ENCODE peak calls at places on chromosomes 2 and 18, in eight cellular contexts. I is NB4, T is GM12865, O is fibroblast of mammary gland, P is fibroblast of lung, L is WERI-Rb-1, V is HepG2, D is lower lobe of right lung. X is an unnamed sample.

GRCh38 chr2:2237563-2237962 is 93.5 kb downstream of the MYT1L start:
- DNase-seq in L (peak; percentile 52), P (no peak), D (no peak), O (no peak), T (no peak), V (no peak), I (no peak), X (no peak)

GRCh38 chr2:19187323-19188020 is 171.0 kb downstream of the OSR1 start:
- DNase-seq in V (no peak), D (no peak), O (peak; percentile 61), L (no peak), P (peak; percentile 66), I (no peak), T (no peak), X (no peak)

GRCh38 chr2:240915526-240916335 is 9.6 kb downstream of the CROCC2 start:
- DNase-seq in T (no peak), I (no peak), D (peak; percentile 46), P (no peak), O (no peak), V (no peak), L (no peak), X (no peak)

GRCh38 chr2:192245329-192245728 is 50.6 kb upstream of the TMEFF2 start:
- DNase-seq in I (no peak), P (no peak), V (no peak), T (no peak), O (peak; percentile 65), D (no peak), L (no peak), X (no peak)

GRCh38 chr2:165238295-165238694 is 919 bp upstream of the SCN2A start:
- DNase-seq in L (no peak), T (peak; percentile 5), D (no peak), I (peak; percentile 19), P (peak; percentile 23), O (peak; percentile 25), V (no peak), X (no peak)

GRCh38 chr18:7273301-7273911 is 42.5 kb downstream of the LRRC30 start:
- DNase-seq in D (peak; percentile 76), V (no peak), L (no peak), P (peak; percentile 51), T (no peak), O (peak; percentile 85), I (peak; percentile 84), X (no peak)

GRCh38 chr2:176514805-176515500 is 245.7 kb downstream of the MTX2 start:
- DNase-seq in T (no peak), V (no peak), I (no peak), D (no peak), L (no peak), P (peak; percentile 66), O (peak; percentile 62), X (no peak)

GRCh38 chr2:8431446-8432125 is 250.3 kb upstream of the ID2 start:
- DNase-seq in O (no peak), P (peak; percentile 38), D (no peak), I (no peak), T (no peak), V (no peak), L (no peak), X (no peak)

GRCh38 chr18:79949571-79950439 is 1.6 kb downstream of the SLC66A2 start:
- DNase-seq in O (no peak), I (peak; percentile 93), L (no peak), P (no peak), V (no peak), D (peak; percentile 85), T (peak; percentile 56), X (no peak)

GRCh38 chr2:127906206-127906926 is 20.6 kb upstream of the AMMECR1L start:
- DNase-seq in D (no peak), T (no peak), P (no peak), L (no peak), V (no peak), O (no peak), I (no peak), X (no peak)

GRCh38 chr2:121648611-121649401 is 456 bp downstream of the CLASP1 start:
- DNase-seq in I (peak; percentile 75), D (peak; percentile 74), T (peak; percentile 68), P (peak; percentile 73), L (peak; percentile 75), O (peak; percentile 69), V (peak; percentile 42), X (no peak)

GRCh38 chr2:120941571-120941970 is 205.9 kb downstream of the GLI2 start:
- DNase-seq in T (no peak), P (no peak), L (no peak), V (no peak), I (no peak), O (no peak), D (no peak), X (no peak)

GRCh38 chr2:213562539-213563180 is 278.4 kb downstream of the SPAG16 start:
- DNase-seq in O (no peak), L (no peak), T (no peak), P (no peak), D (no peak), V (no peak), I (no peak), X (no peak)

GRCh38 chr2:101759162-101759561 is 61.7 kb downstream of the MAP4K4 start:
- DNase-seq in D (no peak), L (no peak), O (peak; percentile 93), I (no peak), T (no peak), P (peak; percentile 97), V (no peak), X (peak; percentile 79)

GRCh38 chr2:67567866-67568265 is 170.7 kb downstream of the ETAA1 start:
- DNase-seq in V (no peak), I (no peak), O (peak; percentile 71), T (no peak), L (no peak), P (peak; percentile 73), D (no peak), X (no peak)

GRCh38 chr2:191713837-191714236 is 35.9 kb downstream of the NABP1 start:
- DNase-seq in I (peak; percentile 30), O (no peak), P (no peak), V (peak; percentile 24), L (no peak), D (peak; percentile 45), T (peak; percentile 16), X (no peak)

DNA sequence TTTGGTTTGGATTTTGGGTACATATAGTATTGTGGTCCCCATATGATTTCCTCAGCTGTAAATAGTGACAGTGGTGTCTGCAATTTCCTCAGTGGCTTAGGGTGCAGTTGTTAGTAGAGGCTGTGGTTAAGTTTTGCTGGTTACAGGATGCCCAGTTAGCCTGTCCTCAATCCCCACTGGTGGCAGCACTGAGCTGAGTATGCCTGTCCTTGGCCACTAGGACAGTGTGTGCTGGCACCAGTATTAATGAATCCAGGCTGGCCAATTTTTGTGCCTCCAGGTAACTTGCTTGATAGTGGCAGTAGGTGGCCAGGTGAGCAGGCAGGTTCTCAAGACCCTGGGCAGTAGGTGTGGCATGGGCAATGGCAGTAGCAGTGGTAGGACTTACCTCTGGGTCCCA is 973.1 kb downstream of the TMEM182 start:
- DNase-seq in D (no peak), P (no peak), O (no peak), I (no peak), T (no peak), L (no peak), V (no peak), X (no peak)
- TF ChIP-seq CTCF in D (no peak), P (no peak), O (no peak), I (peak; percentile 3), T (no peak), L (no peak), V (no peak), X (peak; percentile 24)

DNA sequence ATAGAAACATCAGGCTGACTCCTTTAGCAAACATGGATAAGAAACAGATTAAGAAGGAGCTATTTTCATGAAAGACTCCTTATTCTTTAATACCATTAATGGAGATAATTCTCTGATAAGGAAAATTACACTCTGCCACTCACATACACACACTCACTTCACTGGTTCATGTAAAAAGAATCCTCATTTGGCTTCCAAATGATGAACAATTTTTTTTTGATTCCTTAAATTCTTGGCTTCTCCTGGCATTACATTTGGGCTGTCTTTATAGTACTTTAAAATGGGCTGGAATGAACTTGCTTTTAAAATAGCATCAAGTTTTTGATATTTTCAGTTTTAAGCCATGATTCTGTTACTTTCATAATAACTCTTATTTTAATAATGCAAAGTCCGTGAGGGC is 328.6 kb downstream of the SLC8A1 start:
- DNase-seq in O (no peak), T (no peak), V (no peak), I (no peak), P (peak; percentile 64), L (no peak), D (no peak), X (no peak)
- H3K4me3 ChIP-seq in O (no peak overlapping the region), T (no peak overlapping the region), V (no peak overlapping the region), I (no peak overlapping the region), P (no peak overlapping the region), L (peak overlapping the region; percentile 1), D (no peak overlapping the region), X (no peak overlapping the region)

DNA sequence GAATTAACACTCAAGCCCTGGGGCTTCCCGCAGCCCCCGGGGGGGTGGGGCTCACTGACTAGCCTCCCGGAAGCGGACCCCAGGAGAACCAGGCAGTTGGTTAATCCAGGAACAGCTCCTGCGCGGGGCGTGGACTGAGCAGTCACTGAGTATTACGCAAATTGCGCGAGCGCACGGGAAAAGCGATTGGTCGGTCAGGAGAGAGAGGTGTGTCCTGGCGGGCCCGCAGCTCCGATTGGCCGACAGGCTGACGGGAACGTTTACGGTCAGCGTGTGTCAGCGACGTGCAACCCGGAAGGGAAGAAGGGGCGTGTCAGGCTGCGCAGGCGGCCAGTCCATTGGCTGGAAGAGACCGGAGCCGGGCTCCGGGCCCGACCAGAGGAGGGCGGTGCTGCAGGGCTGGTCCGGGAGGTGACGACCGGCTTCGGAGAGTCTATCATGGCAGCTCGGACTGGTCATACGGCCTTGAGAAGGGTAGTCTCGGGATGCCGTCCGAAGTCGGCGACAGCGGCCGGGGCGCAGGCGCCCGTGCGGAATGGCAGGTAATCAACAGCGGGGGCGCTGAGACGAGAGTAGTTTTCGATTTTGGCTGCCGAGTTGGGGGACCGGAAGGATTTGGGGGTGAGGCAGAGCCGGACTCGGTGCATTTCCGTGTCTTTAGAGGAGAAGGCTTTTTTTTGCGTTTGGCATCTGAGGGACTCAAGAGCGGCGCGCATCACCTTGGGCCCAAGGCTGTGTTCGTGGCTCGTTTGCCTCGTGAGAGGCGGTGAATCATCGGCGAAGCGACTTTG is at the start of gene COQ10B:
- DNase-seq in L (peak; percentile 99), T (peak; percentile 100), V (peak; percentile 100), P (peak; percentile 100), I (peak; percentile 100), D (peak; percentile 100), O (peak; percentile 99), X (peak; percentile 95)
- TF ChIP-seq CTCF in L (peak; percentile 37), T (peak; percentile 12), V (peak; percentile 73), P (peak; percentile 18), I (no peak), D (peak; percentile 45), O (no peak), X (peak; percentile 25)

GRCh38 chr18:35939166-35939565 is 33.3 kb upstream of the RMP24 start:
- DNase-seq in T (no peak), I (peak; percentile 34), V (no peak), D (no peak), L (no peak), P (no peak), O (no peak), X (no peak)

GRCh38 chr18:35935805-35936204 is 36.7 kb upstream of the RMP24 start:
- DNase-seq in I (no peak), O (no peak), P (no peak), D (no peak), T (no peak), L (no peak), V (no peak), X (no peak)

GRCh38 chr18:35936951-35937350 is 35.5 kb upstream of the RMP24 start:
- DNase-seq in L (no peak), I (no peak), V (no peak), T (no peak), P (no peak), O (no peak), D (no peak), X (no peak)

GRCh38 chr18:35938562-35938961 is 33.9 kb upstream of the RMP24 start:
- DNase-seq in V (no peak), L (no peak), O (no peak), T (no peak), D (no peak), P (peak; percentile 25), I (no peak), X (no peak)

GRCh38 chr18:35938158-35938557 is 34.3 kb upstream of the RMP24 start:
- DNase-seq in O (no peak), T (no peak), I (no peak), V (no peak), D (no peak), L (no peak), P (peak; percentile 63), X (no peak)
- H3K4me3 ChIP-seq in O (no peak overlapping the region), T (no peak overlapping the region), I (no peak overlapping the region), V (no peak overlapping the region), D (no peak overlapping the region), L (no peak overlapping the region), P (no peak overlapping the region), X (no peak overlapping the region)